ENCODE peak calls at places on chromosome 17, in four cellular contexts. One of them, this sample, is unnamed.

GRCh38 chr17:75412455-75413317 is 7.2 kb upstream of the GRB2 start:
- DNase-seq in IMR-90: peak
- DNase-seq in neuronal stem cell: peak
- DNase-seq in mesendoderm: peak
- DNase-seq in this sample: peak

GRCh38 chr17:68290268-68290954 is 516 bp downstream of the SLC16A6 start:
- DNase-seq in neuronal stem cell: no peak
- DNase-seq in mesendoderm: peak
- DNase-seq in IMR-90: no peak
- DNase-seq in this sample: peak

GRCh38 chr17:33745047-33745783 is 452.1 kb upstream of the ASIC2 start:
- DNase-seq in neuronal stem cell: no peak
- DNase-seq in mesendoderm: no peak
- DNase-seq in IMR-90: no peak
- DNase-seq in this sample: no peak

GRCh38 chr17:62693616-62694415 is 66.3 kb downstream of the MRC2 start:
- DNase-seq in mesendoderm: no peak
- DNase-seq in neuronal stem cell: no peak
- DNase-seq in IMR-90: no peak
- DNase-seq in this sample: peak

GRCh38 chr17:53896047-53896446 is 73.3 kb downstream of the KIF2B start:
- DNase-seq in neuronal stem cell: no peak
- DNase-seq in mesendoderm: peak
- DNase-seq in IMR-90: no peak
- DNase-seq in this sample: no peak

GRCh38 chr17:77404812-77405581 is 264.2 kb downstream of the SEC14L1 start:
- DNase-seq in mesendoderm: no peak
- DNase-seq in neuronal stem cell: no peak
- DNase-seq in IMR-90: peak
- DNase-seq in this sample: no peak

GRCh38 chr17:37239690-37240344 is 136.0 kb upstream of the C17orf78 start:
- DNase-seq in neuronal stem cell: peak
- DNase-seq in IMR-90: peak
- DNase-seq in mesendoderm: peak
- DNase-seq in this sample: no peak

GRCh38 chr17:47204722-47205418 is 4.3 kb upstream of the MYL4 start:
- DNase-seq in mesendoderm: peak
- DNase-seq in IMR-90: peak
- DNase-seq in neuronal stem cell: no peak
- DNase-seq in this sample: no peak

GRCh38 chr17:40468560-40468959 is 25.3 kb downstream of the IGFBP4 start:
- DNase-seq in IMR-90: no peak
- DNase-seq in neuronal stem cell: no peak
- DNase-seq in mesendoderm: no peak
- DNase-seq in this sample: no peak

GRCh38 chr17:8072339-8072726 is 15.2 kb downstream of the ALOX12B start:
- DNase-seq in mesendoderm: no peak
- DNase-seq in IMR-90: no peak
- DNase-seq in neuronal stem cell: no peak
- DNase-seq in this sample: no peak

GRCh38 chr17:51298508-51299371 is 38.4 kb downstream of the UTP18 start:
- DNase-seq in neuronal stem cell: peak
- DNase-seq in mesendoderm: peak
- DNase-seq in IMR-90: peak
- DNase-seq in this sample: peak

DNA sequence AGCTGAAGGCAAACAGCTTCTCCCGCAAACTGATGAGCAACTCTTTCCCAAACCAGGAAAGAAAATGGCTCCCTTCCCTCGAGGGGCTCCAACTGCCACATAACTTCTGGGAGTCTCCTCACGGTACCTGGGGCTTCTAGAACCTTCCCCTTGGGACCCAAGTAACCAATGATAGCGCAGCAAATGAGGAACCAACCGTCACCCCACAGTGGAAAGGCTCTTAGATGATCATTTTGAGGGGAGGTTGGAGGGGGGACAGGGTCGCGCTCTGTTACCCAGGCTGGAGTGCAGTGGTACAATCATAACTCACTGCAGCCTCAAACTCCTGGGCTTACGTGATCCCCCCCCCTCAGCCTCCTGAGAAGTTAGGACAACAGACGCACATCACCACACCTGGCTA is at the start of gene DNAH17:
- DNase-seq in IMR-90: no peak
- DNase-seq in neuronal stem cell: no peak
- DNase-seq in mesendoderm: no peak
- DNase-seq in this sample: no peak
- H3K18ac ChIP-seq in IMR-90: no peak
- H3K18ac ChIP-seq in neuronal stem cell: peak
- H3K18ac ChIP-seq in mesendoderm: no peak
- H3K18ac ChIP-seq in this sample: no peak

GRCh38 chr17:27363322-27363721 is 69.4 kb downstream of the WSB1 start:
- DNase-seq in neuronal stem cell: no peak
- DNase-seq in mesendoderm: no peak
- DNase-seq in IMR-90: no peak
- DNase-seq in this sample: no peak

GRCh38 chr17:27366438-27366837 is 72.5 kb downstream of the WSB1 start:
- DNase-seq in IMR-90: no peak
- DNase-seq in mesendoderm: no peak
- DNase-seq in neuronal stem cell: no peak
- DNase-seq in this sample: no peak

GRCh38 chr17:27370776-27371175 is 76.9 kb downstream of the WSB1 start:
- DNase-seq in mesendoderm: no peak
- DNase-seq in IMR-90: no peak
- DNase-seq in neuronal stem cell: no peak
- DNase-seq in this sample: no peak

GRCh38 chr17:27367121-27367981 is 73.4 kb downstream of the WSB1 start:
- DNase-seq in mesendoderm: peak
- DNase-seq in IMR-90: no peak
- DNase-seq in neuronal stem cell: no peak
- DNase-seq in this sample: no peak

GRCh38 chr17:27368971-27369370 is 75.1 kb downstream of the WSB1 start:
- DNase-seq in neuronal stem cell: no peak
- DNase-seq in IMR-90: no peak
- DNase-seq in mesendoderm: no peak
- DNase-seq in this sample: no peak
- H3K18ac ChIP-seq in neuronal stem cell: no peak
- H3K18ac ChIP-seq in IMR-90: no peak
- H3K18ac ChIP-seq in mesendoderm: no peak
- H3K18ac ChIP-seq in this sample: no peak

GRCh38 chr17:1604831-1605528 is 23.7 kb downstream of the SLC43A2 start:
- DNase-seq in mesendoderm: no peak
- DNase-seq in neuronal stem cell: no peak
- DNase-seq in IMR-90: no peak
- DNase-seq in this sample: peak
- H3K18ac ChIP-seq in mesendoderm: no peak
- H3K18ac ChIP-seq in neuronal stem cell: peak
- H3K18ac ChIP-seq in IMR-90: no peak
- H3K18ac ChIP-seq in this sample: no peak

GRCh38 chr17:80789356-80789902 is 202.2 kb upstream of the CHMP6 start:
- DNase-seq in neuronal stem cell: no peak
- DNase-seq in IMR-90: peak
- DNase-seq in mesendoderm: no peak
- DNase-seq in this sample: peak
- H3K18ac ChIP-seq in neuronal stem cell: no peak
- H3K18ac ChIP-seq in IMR-90: peak
- H3K18ac ChIP-seq in mesendoderm: no peak
- H3K18ac ChIP-seq in this sample: no peak

GRCh38 chr17:42016411-42016831 is 818 bp downstream of the DNAJC7 start:
- DNase-seq in neuronal stem cell: no peak
- DNase-seq in IMR-90: peak
- DNase-seq in mesendoderm: no peak
- DNase-seq in this sample: no peak

GRCh38 chr17:42018339-42018738 is 1.1 kb upstream of the DNAJC7 start:
- DNase-seq in neuronal stem cell: no peak
- DNase-seq in mesendoderm: peak
- DNase-seq in IMR-90: no peak
- DNase-seq in this sample: peak

GRCh38 chr17:42018988-42019387 is 902 bp upstream of the NKIRAS2 start:
- DNase-seq in mesendoderm: no peak
- DNase-seq in IMR-90: no peak
- DNase-seq in neuronal stem cell: no peak
- DNase-seq in this sample: no peak

GRCh38 chr17:42016952-42017865 is at the start of gene DNAJC7:
- DNase-seq in IMR-90: peak
- DNase-seq in neuronal stem cell: peak
- DNase-seq in mesendoderm: peak
- DNase-seq in this sample: peak

DNA sequence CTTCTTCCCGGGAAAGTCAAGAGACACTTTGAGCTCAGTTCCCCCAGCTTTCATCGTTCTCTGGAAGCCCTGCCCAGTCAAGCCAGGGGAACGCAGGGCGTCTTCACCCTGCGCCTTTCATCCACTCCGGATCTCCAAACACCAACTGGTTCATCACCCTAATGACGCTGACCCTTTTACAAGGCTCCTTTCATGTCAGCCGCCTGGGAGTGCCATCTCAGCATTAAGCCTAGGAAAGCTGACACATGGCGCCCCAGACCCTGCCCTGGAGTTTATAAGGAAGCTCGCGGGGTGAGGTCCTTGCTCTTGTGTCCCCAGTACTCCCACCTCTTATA is 594 bp upstream of the DNAJC7 start:
- DNase-seq in IMR-90: no peak
- DNase-seq in neuronal stem cell: no peak
- DNase-seq in mesendoderm: peak
- DNase-seq in this sample: peak
- H3K18ac ChIP-seq in IMR-90: peak
- H3K18ac ChIP-seq in neuronal stem cell: peak
- H3K18ac ChIP-seq in mesendoderm: peak
- H3K18ac ChIP-seq in this sample: peak

DNA sequence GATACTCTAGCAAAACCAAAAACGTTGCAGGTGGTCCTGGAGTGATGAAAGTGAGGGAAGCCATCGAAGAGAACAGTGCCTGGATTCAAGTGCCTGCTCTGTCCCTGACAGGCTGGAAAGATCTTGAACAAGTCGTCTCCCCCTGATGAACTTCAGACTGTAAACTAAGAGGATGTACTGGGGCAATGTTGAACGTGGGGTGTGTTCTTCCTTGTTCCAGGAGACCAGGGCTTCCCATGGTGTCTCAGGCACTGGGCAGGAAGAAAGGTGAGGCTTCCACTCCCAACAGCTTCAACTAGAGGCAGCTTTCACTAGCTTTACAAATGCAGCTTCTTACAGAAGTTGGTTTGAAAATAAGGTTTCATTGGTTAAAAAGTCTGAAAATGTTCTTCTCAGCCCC is 21.4 kb upstream of the NF1 start:
- DNase-seq in mesendoderm: no peak
- DNase-seq in IMR-90: no peak
- DNase-seq in neuronal stem cell: no peak
- DNase-seq in this sample: no peak
- H3K18ac ChIP-seq in mesendoderm: no peak
- H3K18ac ChIP-seq in IMR-90: peak
- H3K18ac ChIP-seq in neuronal stem cell: no peak
- H3K18ac ChIP-seq in this sample: no peak

DNA sequence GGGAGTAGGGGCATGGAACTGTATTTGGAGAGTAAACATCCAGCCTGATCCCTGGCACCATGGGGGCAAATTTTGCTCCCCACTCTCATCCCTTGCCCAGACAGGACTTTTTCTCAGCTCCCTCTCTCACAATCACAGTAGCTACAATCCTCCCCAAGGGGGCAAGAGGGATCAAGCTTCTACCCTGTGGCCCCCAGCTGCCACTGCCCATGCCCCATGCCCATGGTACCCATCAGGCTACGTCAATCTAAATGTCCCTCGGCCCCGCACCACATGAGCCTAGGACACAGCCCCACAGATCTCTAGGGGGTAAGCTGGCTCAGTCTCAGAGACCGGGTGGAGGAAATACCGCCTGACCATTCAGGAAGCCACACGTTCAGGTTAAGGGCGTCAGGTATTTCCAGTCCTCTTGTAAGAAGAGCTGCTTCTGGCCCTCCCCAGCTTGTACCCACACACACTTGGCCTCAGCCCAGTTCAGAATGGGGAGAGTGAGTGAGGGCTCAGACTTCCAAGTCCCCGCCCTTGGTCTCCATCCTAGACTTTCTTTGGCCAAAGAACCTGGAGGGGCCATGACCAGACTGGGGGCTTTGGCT is 1.8 kb downstream of the CACNB1 start:
- DNase-seq in IMR-90: no peak
- DNase-seq in neuronal stem cell: no peak
- DNase-seq in mesendoderm: no peak
- DNase-seq in this sample: peak
- H3K18ac ChIP-seq in IMR-90: no peak
- H3K18ac ChIP-seq in neuronal stem cell: no peak
- H3K18ac ChIP-seq in mesendoderm: no peak
- H3K18ac ChIP-seq in this sample: no peak

GRCh38 chr17:6677946-6678345 is 26.4 kb downstream of the C17orf100 start:
- DNase-seq in IMR-90: no peak
- DNase-seq in mesendoderm: no peak
- DNase-seq in neuronal stem cell: no peak
- DNase-seq in this sample: no peak
- H3K18ac ChIP-seq in IMR-90: no peak
- H3K18ac ChIP-seq in mesendoderm: no peak
- H3K18ac ChIP-seq in neuronal stem cell: peak
- H3K18ac ChIP-seq in this sample: no peak

DNA sequence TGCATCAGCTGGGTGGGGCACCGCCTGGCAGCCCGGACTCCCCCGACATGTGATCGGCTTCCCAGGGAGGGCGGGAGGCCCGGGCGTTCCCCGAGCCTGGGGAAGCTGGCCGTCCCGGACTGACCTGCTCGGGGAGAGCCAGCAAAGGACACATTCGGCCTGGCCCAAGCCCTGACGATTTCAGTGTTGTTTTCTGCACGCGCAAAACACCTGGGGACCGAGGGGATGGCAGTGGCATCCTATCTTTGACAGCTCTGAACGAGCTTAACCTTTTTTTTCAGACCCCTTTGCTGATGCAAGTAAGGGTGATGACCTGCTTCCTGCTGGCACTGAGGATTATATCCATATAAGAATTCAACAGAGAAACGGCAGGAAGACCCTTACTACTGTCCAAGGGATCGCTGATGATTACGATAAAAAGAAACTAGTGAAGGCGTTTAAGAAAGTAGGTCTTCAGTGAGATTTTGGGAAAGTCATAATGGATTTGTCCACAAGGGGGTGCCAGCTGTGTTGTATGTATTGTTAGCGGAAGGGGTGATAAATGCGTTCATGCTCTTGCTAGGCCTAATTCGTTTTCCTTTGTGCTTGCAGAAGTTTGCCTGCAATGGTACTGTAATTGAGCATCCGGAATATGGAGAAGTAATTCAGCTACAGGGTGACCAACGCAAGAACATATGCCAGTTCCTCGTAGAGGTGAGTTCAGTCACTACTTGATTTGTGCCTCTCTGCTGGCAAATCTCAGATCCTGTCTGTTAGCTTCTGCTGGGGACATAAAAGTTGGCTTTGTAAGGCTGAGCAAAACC is 1.0 kb downstream of the EIF1 start:
- DNase-seq in neuronal stem cell: peak
- DNase-seq in IMR-90: peak
- DNase-seq in mesendoderm: peak
- DNase-seq in this sample: no peak
- H3K18ac ChIP-seq in neuronal stem cell: peak
- H3K18ac ChIP-seq in IMR-90: peak
- H3K18ac ChIP-seq in mesendoderm: no peak
- H3K18ac ChIP-seq in this sample: peak

GRCh38 chr17:44147812-44148211 is 6.1 kb downstream of the HROB start:
- DNase-seq in neuronal stem cell: no peak
- DNase-seq in mesendoderm: no peak
- DNase-seq in IMR-90: no peak
- DNase-seq in this sample: no peak
- H3K18ac ChIP-seq in neuronal stem cell: no peak
- H3K18ac ChIP-seq in mesendoderm: no peak
- H3K18ac ChIP-seq in IMR-90: no peak
- H3K18ac ChIP-seq in this sample: no peak

This sample was measured in H9.